ENCODE peak calls at places on chromosomes 6 and 20, in seven cellular contexts. E is IMR-90, F is H9, R is mesenchymal stem cell, U is neuronal stem cell, G is H1, P is trophoblast cell. J is an unnamed sample.

GRCh38 chr20:52494244-52494643 is 302.7 kb upstream of the ZFP64 start:
- DNase-seq in E (peak), F (no peak), R (peak), U (no peak), G (no peak), P (peak), J (no peak)

GRCh38 chr6:96967957-96968871 is 43.7 kb downstream of the KLHL32 start:
- DNase-seq in E (no peak), F (no peak), R (no peak), U (no peak), G (no peak), P (no peak), J (no peak)

GRCh38 chr6:28982476-28983266 is 22.4 kb downstream of the ZNF311 start:
- DNase-seq in E (peak), F (no peak), R (peak), U (peak), G (no peak), P (peak), J (peak)

GRCh38 chr20:57661201-57662027 is 41.2 kb upstream of the ZBP1 start:
- DNase-seq in E (no peak), F (peak), R (no peak), U (no peak), G (no peak), P (no peak), J (no peak)

GRCh38 chr6:16426241-16426640 is 187.9 kb downstream of the GMPR start:
- DNase-seq in E (no peak), F (no peak), R (no peak), U (no peak), G (no peak), P (no peak), J (no peak)

GRCh38 chr6:40343318-40343886 is 243.8 kb downstream of the LRFN2 start:
- DNase-seq in E (no peak), F (peak), R (no peak), U (no peak), G (no peak), P (no peak), J (no peak)

GRCh38 chr20:46312075-46312944 is 4.0 kb upstream of the CDH22 start:
- DNase-seq in E (no peak), F (peak), R (no peak), U (peak), G (peak), P (no peak), J (peak)

GRCh38 chr20:54025166-54025835 is 45.1 kb downstream of the BCAS1 start:
- DNase-seq in E (no peak), F (no peak), R (no peak), U (no peak), G (no peak), P (no peak), J (peak)

GRCh38 chr20:40650707-40651106 is 38.3 kb downstream of the MAFB start:
- DNase-seq in E (no peak), F (no peak), R (no peak), U (no peak), G (no peak), P (peak), J (no peak)

GRCh38 chr20:3896302-3896701 is 7.1 kb downstream of the PANK2 start:
- DNase-seq in E (peak), F (no peak), R (peak), U (no peak), G (no peak), P (no peak), J (no peak)

GRCh38 chr20:37011147-37011546 is 59.6 kb upstream of the SAMHD1 start:
- DNase-seq in E (no peak), F (no peak), R (no peak), U (no peak), G (no peak), P (no peak), J (no peak)

GRCh38 chr6:148599967-148600426 is 146.8 kb upstream of the UST start:
- DNase-seq in E (peak), F (peak), R (peak), U (peak), G (peak), P (no peak), J (peak)

GRCh38 chr6:161103475-161103874 is 111.9 kb downstream of the MAP3K4 start:
- DNase-seq in E (no peak), F (no peak), R (no peak), U (no peak), G (no peak), P (no peak), J (no peak)

GRCh38 chr20:25865715-25866656 is 169.3 kb upstream of the ZNF337 start:
- DNase-seq in E (peak), F (peak), R (peak), U (peak), G (no peak), P (peak), J (peak)

GRCh38 chr20:21684671-21685070 is 20.8 kb upstream of the PAX1 start:
- DNase-seq in E (no peak), F (peak), R (no peak), U (no peak), G (no peak), P (no peak), J (peak)

GRCh38 chr6:24905485-24905884 is 30.3 kb downstream of the RIPOR2 start:
- DNase-seq in E (no peak), F (no peak), R (no peak), U (no peak), G (no peak), P (no peak), J (no peak)

GRCh38 chr20:40641212-40641611 is 47.8 kb downstream of the MAFB start:
- DNase-seq in E (no peak), F (no peak), R (no peak), U (no peak), G (no peak), P (no peak), J (no peak)

GRCh38 chr6:63197741-63198140 is 13.5 kb upstream of the FKBP1C start:
- DNase-seq in E (no peak), F (no peak), R (no peak), U (no peak), G (no peak), P (no peak), J (no peak)

GRCh38 chr20:34397096-34397495 is 34.0 kb downstream of the ITCH start:
- DNase-seq in E (peak), F (no peak), R (no peak), U (no peak), G (no peak), P (no peak), J (no peak)

GRCh38 chr20:11246251-11246775 is 572.5 kb upstream of the JAG1 start:
- DNase-seq in E (no peak), F (no peak), R (no peak), U (no peak), G (no peak), P (no peak), J (no peak)

GRCh38 chr20:1331801-1332453 is 3.0 kb upstream of the SDCBP2 start:
- DNase-seq in E (no peak), F (no peak), R (no peak), U (no peak), G (no peak), P (no peak), J (no peak)

GRCh38 chr20:11261533-11262000 is 587.8 kb upstream of the JAG1 start:
- DNase-seq in E (peak), F (no peak), R (peak), U (no peak), G (no peak), P (no peak), J (peak)

GRCh38 chr20:32534661-32535240 is 50.4 kb downstream of the NOL4L start:
- DNase-seq in E (no peak), F (peak), R (no peak), U (no peak), G (no peak), P (no peak), J (peak)

GRCh38 chr20:49460916-49461315 is 21.6 kb downstream of the KCNB1 start:
- DNase-seq in E (no peak), F (no peak), R (no peak), U (no peak), G (no peak), P (no peak), J (no peak)

GRCh38 chr20:5445611-5446010 is 128.9 kb upstream of the PROKR2 start:
- DNase-seq in E (no peak), F (no peak), R (no peak), U (no peak), G (no peak), P (no peak), J (peak)

GRCh38 chr6:140101818-140102217 is 727.4 kb upstream of the CITED2 start:
- DNase-seq in E (no peak), F (no peak), R (no peak), U (no peak), G (no peak), P (no peak), J (no peak)

GRCh38 chr6:140107216-140107615 is 732.8 kb upstream of the CITED2 start:
- DNase-seq in E (no peak), F (no peak), R (no peak), U (no peak), G (no peak), P (no peak), J (no peak)

GRCh38 chr6:140101367-140101766 is 726.9 kb upstream of the CITED2 start:
- DNase-seq in E (peak), F (no peak), R (peak), U (no peak), G (no peak), P (no peak), J (no peak)

GRCh38 chr6:140105857-140106256 is 731.4 kb upstream of the CITED2 start:
- DNase-seq in E (no peak), F (peak), R (peak), U (no peak), G (peak), P (peak), J (peak)
- H3K23ac ChIP-seq in E (no peak), F (no peak), R (no peak), U (no peak), G (no peak), P (no peak), J (no peak)

GRCh38 chr6:162343196-162343901 is 384.2 kb downstream of the PRKN start:
- DNase-seq in E (no peak), F (no peak), R (no peak), U (no peak), G (no peak), P (no peak), J (peak)
- H3K23ac ChIP-seq in E (no peak), F (no peak), R (no peak), U (no peak), G (no peak), P (no peak), J (no peak)

GRCh38 chr6:98977606-98978292 is 30.0 kb upstream of the FBXL4 start:
- DNase-seq in E (no peak), F (no peak), R (no peak), U (no peak), G (no peak), P (no peak), J (no peak)
- H3K23ac ChIP-seq in E (no peak), F (no peak), R (no peak), U (no peak), G (no peak), P (no peak), J (no peak)

DNA sequence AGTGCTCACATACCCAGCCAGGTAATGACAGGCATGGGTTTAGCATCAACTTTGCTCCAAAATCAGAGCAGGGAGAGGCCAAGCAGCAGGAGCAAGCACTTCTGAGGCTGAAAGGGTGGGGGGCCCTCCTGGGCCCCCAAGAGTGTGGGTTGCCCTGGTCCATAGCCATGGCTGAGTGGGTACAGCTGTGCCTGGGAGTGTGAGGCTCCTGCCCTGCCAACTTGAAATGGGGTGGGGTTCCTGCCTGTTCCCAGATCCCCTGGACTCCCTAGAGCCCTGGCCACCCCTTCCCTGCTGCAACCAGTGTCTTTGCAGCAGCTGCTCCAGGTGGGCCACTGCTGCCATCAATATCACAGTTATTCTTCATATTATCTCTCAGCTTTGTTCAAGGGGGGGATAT is 1224.2 kb upstream of the GJE1 start:
- DNase-seq in E (no peak), F (no peak), R (no peak), U (no peak), G (no peak), P (no peak), J (no peak)
- H3K23ac ChIP-seq in E (no peak), F (no peak), R (no peak), U (no peak), G (no peak), P (no peak), J (no peak)

J was measured in mesendoderm.